ENCODE peak calls at places on chromosomes 11 and 22, in eight cellular contexts. K, D, I, G, E, Z, O and T are unnamed samples.

GRCh38 chr11:68735125-68735524 is 16.2 kb downstream of the TESMIN start:
- DNase-seq in E (no peak), G (no peak), D (no peak), O (no peak), K (no peak), Z (no peak), I (no peak), T (no peak)

GRCh38 chr11:105878510-105878909 is 143.5 kb downstream of the MSANTD4 start:
- DNase-seq in Z (no peak), D (no peak), I (no peak), K (no peak), E (no peak), O (no peak), G (no peak), T (no peak)

GRCh38 chr11:114348200-114349191 is 51.8 kb downstream of the C11orf71 start:
- DNase-seq in E (peak), K (no peak), Z (peak), O (peak), I (peak), D (peak), G (peak), T (peak)

GRCh38 chr11:119594639-119595249 is 134.3 kb downstream of the NECTIN1 start:
- DNase-seq in G (peak), Z (no peak), I (peak), D (no peak), E (no peak), K (peak), O (peak), T (no peak)

GRCh38 chr11:11584446-11584810 is 37.4 kb downstream of the GALNT18 start:
- DNase-seq in Z (no peak), E (no peak), I (peak), K (peak), G (peak), D (no peak), O (peak), T (no peak)

GRCh38 chr11:46485852-46486443 is 94.4 kb upstream of the CHRM4 start:
- DNase-seq in O (no peak), K (no peak), Z (no peak), G (no peak), D (peak), E (peak), I (no peak), T (no peak)

GRCh38 chr11:66727282-66727882 is 1.6 kb downstream of the SPTBN2 start:
- DNase-seq in I (no peak), K (no peak), D (peak), G (peak), Z (no peak), O (no peak), E (peak), T (no peak)

GRCh38 chr22:35561796-35562526 is 21.3 kb downstream of the RASD2 start:
- DNase-seq in I (peak), D (no peak), G (peak), E (no peak), K (peak), O (no peak), Z (no peak), T (no peak)

GRCh38 chr11:8913961-8914660 is 3.1 kb downstream of the AKIP1 start:
- DNase-seq in I (peak), Z (no peak), D (peak), O (no peak), E (peak), K (no peak), G (peak), T (no peak)

GRCh38 chr11:62153087-62153395 is 29.2 kb downstream of the INCENP start:
- DNase-seq in Z (no peak), E (no peak), O (no peak), K (no peak), G (no peak), D (no peak), I (no peak), T (no peak)

GRCh38 chr11:27864046-27865025 is 164.1 kb upstream of the BDNF start:
- DNase-seq in O (no peak), I (peak), E (peak), G (no peak), K (no peak), D (no peak), Z (no peak), T (no peak)

GRCh38 chr11:95231881-95232605 is 1.0 kb upstream of the SESN3 start:
- DNase-seq in I (peak), K (no peak), G (peak), D (peak), E (peak), Z (peak), O (no peak), T (peak)

GRCh38 chr11:78201096-78201495 is 12.4 kb downstream of the USP35 start:
- DNase-seq in O (no peak), E (no peak), G (no peak), I (no peak), K (no peak), D (no peak), Z (no peak), T (peak)

GRCh38 chr11:47010192-47010591 is 73.6 kb downstream of the CSTPP1 start:
- DNase-seq in I (no peak), O (no peak), G (no peak), D (no peak), Z (no peak), K (no peak), E (no peak), T (no peak)

GRCh38 chr22:37503850-37504249 is 15.4 kb downstream of the CARD10 start:
- DNase-seq in I (no peak), D (no peak), O (no peak), E (no peak), K (no peak), G (no peak), Z (no peak), T (no peak)

GRCh38 chr22:49183208-49183825 is 644.4 kb downstream of the BRD1 start:
- DNase-seq in E (no peak), K (no peak), D (no peak), I (no peak), Z (no peak), O (no peak), G (no peak), T (no peak)

GRCh38 chr11:73997120-73997772 is 11.6 kb downstream of the UCP3 start:
- DNase-seq in K (no peak), D (no peak), E (no peak), Z (no peak), G (no peak), I (no peak), O (no peak), T (peak)

GRCh38 chr11:686451-687243 is 8.4 kb downstream of the DEAF1 start:
- DNase-seq in Z (no peak), D (no peak), K (no peak), E (no peak), G (no peak), O (no peak), I (no peak), T (no peak)

GRCh38 chr11:30481816-30482215 is 104.3 kb downstream of the MPPED2 start:
- DNase-seq in D (no peak), O (no peak), I (peak), Z (no peak), E (no peak), K (no peak), G (no peak), T (no peak)

GRCh38 chr11:105244157-105244820 is 104.7 kb upstream of the CARD18 start:
- DNase-seq in I (peak), O (peak), E (no peak), K (peak), Z (no peak), D (peak), G (peak), T (no peak)

GRCh38 chr11:19751055-19751454 is 38.4 kb downstream of the NAV2 start:
- DNase-seq in K (no peak), Z (no peak), D (no peak), I (no peak), G (no peak), E (no peak), O (no peak), T (no peak)

GRCh38 chr11:60923800-60924109 is 505 bp upstream of the TMEM132A start:
- DNase-seq in I (no peak), E (no peak), G (no peak), O (no peak), Z (no peak), D (no peak), K (no peak), T (no peak)

GRCh38 chr11:86062719-86063118 is 6.2 kb downstream of the PICALM start:
- DNase-seq in Z (no peak), K (no peak), D (no peak), E (no peak), O (no peak), I (no peak), G (no peak), T (no peak)

GRCh38 chr11:102267602-102268001 is 49.7 kb upstream of the BIRC3 start:
- DNase-seq in E (no peak), O (peak), D (no peak), I (peak), Z (no peak), K (no peak), G (peak), T (no peak)

GRCh38 chr22:43858156-43858895 is 4.0 kb downstream of the SULT4A1 start:
- DNase-seq in Z (no peak), D (no peak), O (no peak), I (no peak), G (no peak), K (no peak), E (no peak), T (no peak)

GRCh38 chr22:44543781-44544181 is 45.7 kb upstream of the RTL6 start:
- DNase-seq in I (no peak), Z (no peak), K (no peak), O (no peak), G (no peak), E (no peak), D (no peak), T (no peak)

GRCh38 chr11:61711493-61711892 is 31.3 kb downstream of the DAGLA start:
- DNase-seq in E (no peak), O (no peak), G (no peak), K (no peak), Z (no peak), D (no peak), I (no peak), T (no peak)

GRCh38 chr11:27757953-27758352 is 57.7 kb upstream of the BDNF start:
- DNase-seq in E (no peak), Z (no peak), O (peak), G (peak), K (peak), D (no peak), I (peak), T (no peak)

GRCh38 chr11:8389034-8389996 is 125.6 kb upstream of the LMO1 start:
- DNase-seq in E (no peak), G (no peak), I (peak), K (no peak), D (no peak), O (no peak), Z (no peak), T (no peak)

GRCh38 chr22:39662677-39663034 is 92.1 kb downstream of the CACNA1I start:
- DNase-seq in I (no peak), O (no peak), G (no peak), E (no peak), K (no peak), Z (no peak), D (no peak), T (no peak)

GRCh38 chr11:103806130-103806900 is 230.1 kb upstream of the DDI1 start:
- DNase-seq in K (no peak), O (no peak), G (peak), Z (no peak), D (no peak), I (peak), E (no peak), T (no peak)